ENCODE peak calls at places on chromosomes 2 and 18, in four cellular contexts. Q is PC-3, S is mammary epithelial cell, E is dorsolateral prefrontal cortex. M is an unnamed sample.

GRCh38 chr2:72892506-72893173 is 5.4 kb downstream of the SPR start:
- DNase-seq in S (peak), E (peak), Q (peak), M (peak)

GRCh38 chr2:220946552-220946951 is 625.6 kb downstream of the EPHA4 start:
- DNase-seq in Q (peak), S (peak), E (no peak), M (no peak)

GRCh38 chr2:53202063-53202462 is 565.5 kb upstream of the CHAC2 start:
- DNase-seq in S (peak), Q (peak), E (no peak), M (peak)

GRCh38 chr2:107775791-107776190 is 50.9 kb upstream of the RGPD4 start:
- DNase-seq in S (no peak), E (no peak), Q (peak), M (no peak)

GRCh38 chr2:21317131-21317530 is 193.4 kb downstream of the TDRD15 start:
- DNase-seq in Q (peak), E (no peak), S (peak), M (peak)

GRCh38 chr18:49668583-49669290 is 106.9 kb downstream of the LIPG start:
- DNase-seq in S (no peak), Q (no peak), E (peak), M (peak)

GRCh38 chr2:223501604-223502003 is 100.6 kb downstream of the SCG2 start:
- DNase-seq in S (peak), Q (peak), E (no peak), M (no peak)

GRCh38 chr18:34796013-34796657 is 86.0 kb downstream of the DTNA start:
- DNase-seq in S (no peak), E (no peak), Q (no peak), M (no peak)

GRCh38 chr2:202423139-202423538 is 47.0 kb downstream of the BMPR2 start:
- DNase-seq in Q (no peak), S (no peak), E (no peak), M (peak)

GRCh38 chr2:177260398-177260797 is 4.1 kb downstream of the NFE2L2 start:
- DNase-seq in E (no peak), S (no peak), Q (no peak), M (no peak)
- H3K4me3 ChIP-seq in E (no peak), S (peak), Q (no peak), M (peak)

DNA sequence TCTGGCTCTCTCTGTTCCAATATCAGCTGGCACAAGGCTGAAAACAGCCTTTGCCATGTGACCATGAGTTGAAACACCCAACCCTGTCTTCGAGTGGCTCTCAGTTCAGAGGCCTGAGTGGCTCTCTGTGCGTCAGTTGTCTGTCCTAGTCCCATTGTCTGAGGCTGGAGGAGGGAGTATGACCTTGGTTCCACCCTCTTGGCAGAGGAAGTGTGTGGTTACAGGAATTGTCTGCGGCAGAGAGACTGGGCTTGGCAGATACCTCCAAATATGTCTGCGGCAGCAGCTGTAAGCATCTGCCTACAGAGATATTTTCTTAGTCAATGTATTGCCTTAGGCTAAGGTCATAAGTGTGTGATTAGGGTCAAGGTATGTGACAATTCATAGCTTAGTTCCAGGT is 32.6 kb downstream of the CNGA3 start:
- DNase-seq in S (peak), E (no peak), Q (peak), M (peak)
- TF ChIP-seq CTCF in S (no peak), E (no peak), Q (no peak), M (no peak)

GRCh38 chr2:74440005-74440377 is 1.7 kb downstream of the RTKN start:
- DNase-seq in E (peak), S (peak), Q (no peak), M (peak)

GRCh38 chr2:74436804-74437695 is 4.7 kb downstream of the RTKN start:
- DNase-seq in S (no peak), E (no peak), Q (no peak), M (peak)

GRCh38 chr2:74438248-74438647 is 3.5 kb downstream of the RTKN start:
- DNase-seq in Q (no peak), S (no peak), E (no peak), M (no peak)

GRCh38 chr2:74439373-74440004 is 2.2 kb downstream of the RTKN start:
- DNase-seq in S (no peak), E (no peak), Q (no peak), M (no peak)

DNA sequence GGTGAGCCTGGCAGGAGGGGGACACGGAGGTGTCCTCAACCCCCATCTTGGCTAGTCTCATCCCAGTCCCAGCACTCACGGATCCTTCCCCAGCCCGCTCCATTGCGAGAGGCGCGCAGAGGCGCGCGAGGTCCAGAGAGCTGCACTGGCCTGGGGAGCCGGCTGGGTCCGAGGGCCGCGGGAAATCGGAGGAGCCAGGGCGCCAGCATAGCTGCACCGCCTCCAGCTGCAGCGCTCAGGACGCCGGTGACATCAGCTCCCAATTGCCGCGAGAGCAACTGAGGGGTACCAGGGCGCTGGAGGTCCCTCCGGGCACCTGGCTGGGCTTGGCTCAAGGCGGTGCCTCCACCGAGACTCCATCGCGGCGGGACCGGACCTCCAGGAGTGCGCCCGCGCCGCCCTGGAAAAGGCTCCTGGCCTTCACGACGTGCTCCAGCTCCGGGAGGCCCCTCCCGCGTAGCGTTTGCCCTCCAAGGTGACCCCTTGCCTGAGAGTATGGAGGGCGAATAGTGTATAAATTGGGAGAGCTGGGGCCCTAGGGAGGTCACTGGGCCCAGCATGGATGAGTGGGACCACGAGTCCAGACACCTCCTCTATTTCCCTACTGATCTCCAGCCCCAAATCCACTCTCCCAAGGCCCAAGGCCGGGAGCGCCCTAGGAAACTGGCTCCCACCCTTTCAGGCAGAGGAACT is 5.5 kb downstream of the RTKN start:
- DNase-seq in E (no peak), S (no peak), Q (no peak), M (no peak)
- H3K4me3 ChIP-seq in E (no peak), S (no peak), Q (no peak), M (no peak)

DNA sequence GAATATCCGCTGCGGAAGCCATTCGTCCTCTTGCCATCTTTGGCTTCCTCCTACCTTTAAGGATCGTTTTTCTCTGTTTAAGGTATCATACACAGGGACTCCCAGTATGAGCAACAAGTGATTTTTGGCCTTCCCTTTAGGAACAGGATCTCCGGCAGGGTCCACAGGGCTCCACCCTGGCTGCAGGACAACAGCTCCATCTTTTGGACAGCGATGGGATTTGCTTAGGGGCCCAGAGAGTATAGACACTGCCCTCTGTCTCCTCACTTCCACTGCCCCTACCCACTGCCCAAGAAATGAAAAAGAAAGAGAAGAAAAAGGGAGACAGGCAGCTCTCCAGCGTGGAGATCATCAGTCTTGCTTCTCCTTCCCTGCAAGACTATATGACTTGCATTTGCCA is 224.5 kb downstream of the UXS1 start:
- DNase-seq in E (no peak), S (peak), Q (peak), M (peak)
- TF ChIP-seq CTCF in E (no peak), S (peak), Q (peak), M (peak)

DNA sequence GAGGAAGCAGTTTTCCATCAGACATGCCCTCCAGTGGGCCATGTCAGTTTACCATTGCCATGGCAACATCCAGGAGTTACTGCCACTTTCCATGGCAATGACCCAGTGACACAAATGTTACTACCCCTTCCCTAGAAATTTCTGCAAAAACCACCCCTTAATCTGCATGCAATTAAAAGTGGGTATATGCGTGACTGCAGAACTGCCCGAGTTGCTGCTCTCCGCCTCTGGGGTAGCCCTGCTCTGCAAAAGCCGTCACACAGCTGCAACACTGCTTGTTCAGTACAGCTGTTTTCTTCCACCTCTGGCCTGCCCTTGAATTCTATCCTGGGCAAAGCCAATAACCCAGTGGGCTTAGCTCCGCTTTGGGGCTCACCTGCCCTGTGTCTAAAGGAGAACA is 58.6 kb downstream of the TMEM18 start:
- DNase-seq in Q (no peak), S (no peak), E (no peak), M (no peak)
- H3K4me3 ChIP-seq in Q (no peak), S (no peak), E (no peak), M (no peak)

M was measured in fibroblast of pulmonary artery.